ENCODE peak calls at places on chromosomes 4 and X, in five cellular contexts. V is endothelial cell of umbilical vein, X is heart left ventricle, W is IMR-90, I is GM12892. M is an unnamed sample.

GRCh38 chr4:1375761-1376322 is 28.8 kb downstream of the UVSSA start:
- DNase-seq in V (no peak), X (peak; percentile 16), W (no peak), I (no peak), M (no peak)

GRCh38 chr4:112083587-112084347 is 61.5 kb upstream of the FAM241A start:
- DNase-seq in V (peak; percentile 79), X (no peak), W (peak; percentile 31), I (no peak), M (no peak)

GRCh38 chrX:72001906-72002305 is 91.3 kb downstream of the NHSL2 start:
- DNase-seq in V (no peak), X (no peak), W (no peak), I (no peak), M (no peak)

GRCh38 chr4:23163649-23164436 is 471.1 kb downstream of the GBA3 start:
- DNase-seq in V (no peak), X (no peak), W (peak; percentile 10), I (no peak), M (no peak)

GRCh38 chr4:182205293-182205692 is 37.9 kb upstream of the TENM3 start:
- DNase-seq in V (no peak), X (no peak), W (no peak), I (no peak), M (no peak)

GRCh38 chrX:154068560-154068959 is 29.0 kb downstream of the MECP2 start:
- DNase-seq in V (no peak), X (no peak), W (no peak), I (no peak), M (no peak)

GRCh38 chr4:80492761-80493160 is 157.2 kb downstream of the CFAP299 start:
- DNase-seq in V (no peak), X (no peak), W (no peak), I (no peak), M (no peak)

GRCh38 chr4:151760713-151761661 is at the start of gene GATB:
- DNase-seq in V (peak; percentile 98), X (peak; percentile 96), W (peak; percentile 96), I (peak; percentile 70), M (peak; percentile 96)

GRCh38 chr4:113209652-113210320 is 160.3 kb downstream of the ANK2 start:
- DNase-seq in V (no peak), X (no peak), W (peak; percentile 8), I (no peak), M (no peak)

GRCh38 chr4:159445671-159446070 is 342.8 kb downstream of the RAPGEF2 start:
- DNase-seq in V (no peak), X (no peak), W (no peak), I (no peak), M (no peak)

GRCh38 chr4:95513022-95513421 is 35.8 kb downstream of the UNC5C start:
- DNase-seq in V (no peak), X (no peak), W (no peak), I (no peak), M (no peak)

GRCh38 chr4:88908521-88908920 is 148.5 kb downstream of the FAM13A start:
- DNase-seq in V (no peak), X (no peak), W (no peak), I (no peak), M (no peak)

GRCh38 chrX:53071604-53072417 is 10.4 kb upstream of the TSPYL2 start:
- DNase-seq in V (peak; percentile 49), X (peak; percentile 75), W (peak; percentile 56), I (no peak), M (peak; percentile 64)

GRCh38 chrX:135112096-135112729 is 8.1 kb downstream of the ETDB start:
- DNase-seq in V (peak; percentile 39), X (no peak), W (peak; percentile 31), I (no peak), M (peak; percentile 53)

GRCh38 chr4:23476514-23477090 is 413.2 kb downstream of the PPARGC1A start:
- DNase-seq in V (no peak), X (no peak), W (no peak), I (no peak), M (no peak)

GRCh38 chrX:103215037-103215767 is at the start of gene BEX4:
- DNase-seq in V (peak; percentile 64), X (peak; percentile 89), W (peak; percentile 41), I (peak; percentile 43), M (peak; percentile 90)
- TF ChIP-seq POLR2A in V (peak; percentile 62), X (peak; percentile 92), W (no peak), I (no peak), M (peak; percentile 81)

GRCh38 chr4:153153339-153153851 is 50.8 kb upstream of the TRIM2 start:
- DNase-seq in V (peak; percentile 27), X (peak; percentile 49), W (peak; percentile 7), I (peak; percentile 36), M (peak; percentile 66)
- TF ChIP-seq POLR2A in V (no peak), X (no peak), W (no peak), I (no peak), M (peak; percentile 22)

GRCh38 chr4:123649644-123650356 is 253.2 kb downstream of the SPRY1 start:
- DNase-seq in V (no peak), X (no peak), W (peak; percentile 79), I (no peak), M (no peak)
- TF ChIP-seq POLR2A in V (no peak), X (no peak), W (no peak), I (no peak), M (no peak)

GRCh38 chr4:99578679-99579078 is 4.1 kb downstream of the MTTP start:
- DNase-seq in V (no peak), X (no peak), W (no peak), I (no peak), M (no peak)

GRCh38 chr4:99572527-99573240 is 1.9 kb upstream of the MTTP start:
- DNase-seq in V (no peak), X (no peak), W (peak; percentile 6), I (no peak), M (no peak)

GRCh38 chr4:99573735-99574368 is 772 bp upstream of the MTTP start:
- DNase-seq in V (no peak), X (no peak), W (no peak), I (no peak), M (no peak)

GRCh38 chr4:99574530-99575314 is at the start of gene MTTP:
- DNase-seq in V (no peak), X (no peak), W (no peak), I (no peak), M (no peak)
- TF ChIP-seq POLR2A in V (no peak), X (no peak), W (no peak), I (no peak), M (no peak)

DNA sequence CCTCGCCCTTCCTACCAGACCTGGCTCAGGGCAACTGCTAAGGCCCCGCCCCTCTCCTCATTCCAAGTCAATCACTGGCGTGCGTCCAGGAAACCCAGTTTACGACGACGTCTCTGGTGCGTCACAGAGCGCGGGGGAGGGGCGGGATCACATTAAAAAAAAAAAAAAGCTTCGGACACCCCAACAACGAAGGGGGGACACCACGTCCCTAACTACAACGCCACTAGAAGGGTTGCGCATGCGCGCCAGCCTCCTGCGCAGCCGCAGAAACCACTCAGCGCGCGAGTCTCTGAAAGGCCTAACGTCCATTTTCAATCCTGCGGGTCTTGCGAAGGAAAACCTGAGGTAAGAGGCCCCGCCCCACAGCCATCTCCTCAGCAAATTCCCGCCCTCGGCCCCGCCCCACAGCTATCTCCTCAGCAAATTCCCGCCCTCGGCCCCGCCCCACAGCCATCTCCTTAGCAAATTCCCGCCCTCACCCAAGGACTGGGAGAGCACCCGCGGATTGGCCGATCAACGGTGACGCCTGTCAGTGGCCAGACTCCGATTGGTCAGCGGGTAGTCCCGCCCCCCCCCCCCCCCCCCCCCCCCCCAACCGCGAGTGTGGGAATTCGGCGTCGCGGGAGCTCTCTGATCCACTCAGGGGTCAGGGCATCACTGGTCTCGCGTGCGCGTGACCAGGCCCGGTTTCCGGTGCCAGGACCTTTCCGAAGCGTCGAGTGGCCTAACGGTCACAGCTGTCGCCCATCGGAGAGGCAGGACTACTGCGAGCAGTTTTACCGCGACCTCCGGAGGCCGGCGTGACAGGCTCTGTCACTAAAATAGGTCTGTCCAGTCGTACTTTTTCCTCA is at the start of gene SCML1:
- DNase-seq in V (peak; percentile 97), X (peak; percentile 98), W (peak; percentile 95), I (peak; percentile 14), M (peak; percentile 96)
- TF ChIP-seq POLR2A in V (no peak), X (peak; percentile 45), W (peak; percentile 75), I (no peak), M (no peak)

GRCh38 chr4:67558493-67558892 is at the start of gene STAP1:
- DNase-seq in V (no peak), X (no peak), W (no peak), I (no peak), M (peak; percentile 4)
- TF ChIP-seq POLR2A in V (no peak), X (no peak), W (no peak), I (peak; percentile 45), M (peak; percentile 57)

GRCh38 chr4:56977321-56978012 is at the start of gene NOA1:
- DNase-seq in V (peak; percentile 100), X (peak; percentile 99), W (peak; percentile 99), I (peak; percentile 85), M (peak; percentile 99)
- TF ChIP-seq POLR2A in V (peak; percentile 76), X (peak; percentile 82), W (peak; percentile 59), I (peak; percentile 88), M (peak; percentile 91)

DNA sequence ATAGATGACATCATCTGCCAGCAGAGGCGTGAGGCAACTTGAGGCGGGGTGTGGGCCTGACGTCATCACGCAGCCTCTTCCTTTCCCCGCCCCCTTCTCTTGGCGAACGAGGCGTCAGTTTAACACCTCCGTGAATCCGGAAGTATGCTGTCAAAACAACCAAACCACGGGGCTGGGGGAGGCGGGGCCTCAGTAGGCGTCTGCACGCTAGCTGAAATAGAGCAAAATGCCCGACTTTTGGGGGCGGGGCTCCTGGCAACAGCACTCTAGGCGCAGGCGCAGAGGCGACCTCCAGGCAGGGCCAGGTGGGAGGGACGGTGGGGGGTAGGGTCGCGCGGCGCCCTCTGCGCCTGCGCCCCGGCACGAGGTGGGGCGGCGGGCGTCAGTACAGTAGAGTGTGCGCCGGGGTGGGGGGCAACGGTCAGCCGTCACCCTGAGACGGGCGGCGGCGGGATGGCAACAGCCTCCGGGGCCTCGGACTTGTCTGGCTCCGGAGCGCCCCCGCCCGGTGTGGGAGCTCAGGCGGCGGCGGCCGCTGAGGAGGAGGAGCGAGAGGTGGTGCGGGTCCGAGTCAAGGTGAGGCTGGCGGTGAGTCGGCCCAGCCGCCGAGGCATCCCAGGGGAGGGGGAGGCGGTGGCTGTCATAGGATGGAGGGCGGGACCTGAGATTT is at the start of gene TBC1D25:
- DNase-seq in V (peak; percentile 97), X (peak; percentile 97), W (peak; percentile 95), I (peak; percentile 69), M (peak; percentile 98)
- TF ChIP-seq POLR2A in V (no peak), X (peak; percentile 45), W (peak; percentile 38), I (peak; percentile 30), M (no peak)

DNA sequence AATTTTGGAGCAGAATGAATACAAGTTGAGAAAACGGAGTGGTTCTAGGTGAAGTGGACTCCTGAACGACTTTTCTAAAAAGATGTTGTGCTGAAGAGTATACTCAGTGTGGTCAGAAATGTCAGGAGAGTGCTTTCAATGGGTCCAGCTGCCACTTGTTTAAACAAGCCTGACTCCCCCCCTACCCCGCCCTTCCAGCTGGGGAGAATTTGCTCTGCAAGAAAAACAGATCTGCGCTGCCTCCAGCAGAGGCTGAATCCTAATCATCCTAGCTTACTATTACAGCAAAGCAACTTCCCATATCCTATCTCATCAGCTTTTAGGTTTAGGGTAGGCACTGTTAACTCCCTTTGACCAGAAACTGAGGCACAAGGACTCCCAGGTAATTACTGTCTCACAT is 1.9 kb downstream of the MAP3K15 start:
- DNase-seq in V (no peak), X (no peak), W (peak; percentile 4), I (no peak), M (peak; percentile 0)
- TF ChIP-seq POLR2A in V (no peak), X (no peak), W (no peak), I (no peak), M (no peak)

GRCh38 chrX:113634565-113634964 is 793.9 kb upstream of the AMOT start:
- DNase-seq in V (no peak), X (no peak), W (no peak), I (no peak), M (no peak)
- TF ChIP-seq POLR2A in V (no peak), X (no peak), W (no peak), I (no peak), M (no peak)